ENCODE peak calls at places on chromosomes 1 and 21, in eight cellular contexts. S, O, A, D, E, L, C and I are unnamed samples.

GRCh38 chr1:17439250-17440073 is at the start of gene RCC2:
- DNase-seq in D (peak), O (no peak), E (peak), S (peak), A (peak), C (peak), L (peak), I (peak)

GRCh38 chr1:1292851-1293250 is 12.6 kb downstream of the SCNN1D start:
- DNase-seq in O (no peak), S (no peak), L (no peak), D (no peak), E (no peak), C (no peak), A (no peak), I (no peak)

GRCh38 chr1:30489737-30490389 is 233.5 kb downstream of the MATN1 start:
- DNase-seq in O (no peak), A (no peak), C (no peak), E (no peak), D (no peak), S (no peak), L (no peak), I (no peak)

GRCh38 chr1:40896482-40896881 is 34.3 kb upstream of the CITED4 start:
- DNase-seq in D (no peak), E (no peak), A (no peak), L (no peak), O (no peak), C (no peak), S (no peak), I (no peak)

GRCh38 chr21:34771512-34772028 is 102.8 kb downstream of the CLIC6 start:
- DNase-seq in A (no peak), L (peak), D (no peak), C (peak), E (no peak), S (peak), O (no peak), I (peak)

GRCh38 chr21:31580866-31581276 is 78.6 kb upstream of the SOD1 start:
- DNase-seq in A (peak), E (peak), C (peak), L (peak), O (no peak), D (peak), S (peak), I (peak)

GRCh38 chr1:192109576-192109975 is 48.7 kb upstream of the RGS18 start:
- DNase-seq in E (no peak), S (no peak), O (no peak), A (no peak), L (no peak), C (no peak), D (no peak), I (no peak)

GRCh38 chr1:162951553-162952315 is 90.8 kb upstream of the CCDC190 start:
- DNase-seq in E (no peak), L (no peak), A (no peak), D (no peak), O (no peak), C (peak), S (peak), I (no peak)

GRCh38 chr21:44527983-44528633 is 11.9 kb downstream of the KRTAP10-1 start:
- DNase-seq in A (peak), D (no peak), S (no peak), C (no peak), E (no peak), O (no peak), L (no peak), I (no peak)

GRCh38 chr1:7493711-7494110 is 277.4 kb upstream of the VAMP3 start:
- DNase-seq in A (peak), S (no peak), E (no peak), D (no peak), L (no peak), O (no peak), C (no peak), I (no peak)

GRCh38 chr1:172002725-172003345 is 161.5 kb downstream of the DNM3 start:
- DNase-seq in E (no peak), C (peak), S (peak), D (peak), O (no peak), L (peak), A (peak), I (peak)

GRCh38 chr1:219702551-219703215 is 89.8 kb upstream of the ZC3H11B start:
- DNase-seq in S (peak), L (no peak), E (no peak), O (no peak), A (peak), D (no peak), C (peak), I (no peak)

GRCh38 chr21:37356710-37357109 is 9.9 kb upstream of the DYRK1A start:
- DNase-seq in C (no peak), O (no peak), E (no peak), D (no peak), S (no peak), A (no peak), L (no peak), I (no peak)

GRCh38 chr1:85911742-85912141 is 203.5 kb upstream of the ZNHIT6 start:
- DNase-seq in D (no peak), O (no peak), S (peak), L (peak), C (peak), E (no peak), A (no peak), I (peak)

GRCh38 chr1:107926436-107927080 is 38.4 kb downstream of the VAV3 start:
- DNase-seq in E (no peak), C (peak), O (no peak), A (no peak), D (peak), L (no peak), S (peak), I (no peak)

GRCh38 chr1:37692078-37692833 is at the start of gene CDCA8:
- DNase-seq in L (peak), D (peak), A (peak), C (peak), S (peak), O (peak), E (peak), I (peak)

GRCh38 chr1:119702384-119702783 is 9.3 kb upstream of the PHGDH start:
- DNase-seq in D (no peak), O (no peak), L (no peak), E (no peak), S (peak), A (no peak), C (peak), I (no peak)

GRCh38 chr21:29477941-29478340 is 179.2 kb downstream of the BACH1 start:
- DNase-seq in A (no peak), O (no peak), C (peak), S (peak), E (no peak), L (no peak), D (no peak), I (no peak)

GRCh38 chr1:181099152-181100014 is 10.9 kb downstream of the IER5 start:
- DNase-seq in L (no peak), D (peak), A (no peak), O (no peak), C (no peak), S (peak), E (peak), I (no peak)

GRCh38 chr1:208431721-208432120 is 187.5 kb upstream of the PLXNA2 start:
- DNase-seq in C (peak), S (no peak), D (no peak), E (no peak), A (no peak), L (no peak), O (no peak), I (no peak)

GRCh38 chr1:212749924-212750535 is 41.5 kb downstream of the NSL1 start:
- DNase-seq in D (no peak), L (peak), O (no peak), C (peak), E (no peak), A (peak), S (peak), I (peak)

GRCh38 chr1:156648951-156649350 is 7.0 kb downstream of the BCAN start:
- DNase-seq in E (no peak), O (no peak), S (no peak), D (no peak), C (peak), L (no peak), A (no peak), I (no peak)

GRCh38 chr1:4395676-4396075 is 258.7 kb upstream of the AJAP1 start:
- DNase-seq in D (no peak), C (no peak), A (no peak), S (no peak), O (no peak), L (no peak), E (no peak), I (no peak)

GRCh38 chr1:176897350-176898236 is 266.9 kb downstream of the ASTN1 start:
- DNase-seq in E (no peak), S (peak), L (peak), O (no peak), C (peak), A (peak), D (peak), I (peak)

GRCh38 chr1:161390559-161390858 is 22.8 kb upstream of the CFAP126 start:
- DNase-seq in D (no peak), A (no peak), E (no peak), L (no peak), O (no peak), C (no peak), S (no peak), I (no peak)

GRCh38 chr1:154546264-154547043 is 12.0 kb downstream of the UBE2Q1 start:
- DNase-seq in O (no peak), E (peak), L (peak), S (peak), C (peak), A (peak), D (peak), I (peak)

GRCh38 chr1:9753121-9753531 is 70.6 kb downstream of the CLSTN1 start:
- DNase-seq in S (peak), D (no peak), C (peak), A (peak), E (no peak), O (no peak), L (no peak), I (peak)

GRCh38 chr1:25549273-25550154 is 6.1 kb downstream of the LDLRAP1 start:
- DNase-seq in O (no peak), C (peak), A (no peak), S (peak), E (peak), D (peak), L (no peak), I (peak)

GRCh38 chr1:38728176-38728908 is 131.2 kb downstream of the RRAGC start:
- DNase-seq in D (peak), S (peak), A (peak), L (no peak), C (peak), O (no peak), E (no peak), I (peak)

GRCh38 chr1:228342627-228343210 is 63.9 kb downstream of the TRIM11 start:
- DNase-seq in S (no peak), L (no peak), O (no peak), C (no peak), D (no peak), A (no peak), E (no peak), I (no peak)

GRCh38 chr1:26999440-26999987 is 6.0 kb downstream of the TRNP1 start:
- DNase-seq in L (no peak), S (peak), E (no peak), C (peak), A (peak), O (no peak), D (no peak), I (no peak)

GRCh38 chr1:40799351-40799867 is 15.8 kb downstream of the KCNQ4 start:
- DNase-seq in L (no peak), E (no peak), A (no peak), D (no peak), S (peak), O (no peak), C (no peak), I (no peak)

GRCh38 chr1:50105430-50105829 is 3.3 kb upstream of the ELAVL4 start:
- DNase-seq in O (no peak), L (peak), E (no peak), S (no peak), A (peak), D (no peak), C (no peak), I (no peak)

GRCh38 chr1:56376188-56376984 is 203.0 kb downstream of the PLPP3 start:
- DNase-seq in S (no peak), O (no peak), E (no peak), A (no peak), L (no peak), D (no peak), C (peak), I (no peak)

GRCh38 chr1:1438531-1439381 is 3.3 kb downstream of the VWA1 start:
- DNase-seq in S (no peak), D (no peak), L (no peak), O (no peak), E (no peak), C (no peak), A (no peak), I (no peak)

GRCh38 chr1:202251424-202252256 is 58.0 kb downstream of the LGR6 start:
- DNase-seq in A (no peak), E (no peak), C (no peak), L (no peak), S (no peak), D (no peak), O (no peak), I (no peak)

GRCh38 chr1:20717452-20718342 is at the start of gene KIF17:
- DNase-seq in E (peak), O (no peak), C (no peak), D (peak), A (peak), L (peak), S (peak), I (peak)

GRCh38 chr21:45421071-45421845 is 16.3 kb downstream of the COL18A1 start:
- DNase-seq in S (no peak), A (no peak), C (no peak), L (no peak), D (no peak), O (no peak), E (no peak), I (peak)

GRCh38 chr1:55107111-55107510 is 67.8 kb downstream of the PCSK9 start:
- DNase-seq in A (no peak), E (no peak), C (no peak), D (no peak), O (no peak), S (no peak), L (no peak), I (no peak)